ENCODE peak calls at places on chromosome 5, in four cellular contexts. R is kidney epithelial cell, K is heart left ventricle, L is Panc1. W is an unnamed sample.
A peak's percentile ranks its signal among the peaks of the same experiment; 100 is the strongest.

GRCh38 chr5:400282-401215 is 42.4 kb upstream of the EXOC3 start:
- DNase-seq in R (no peak), K (peak; percentile 60), L (no peak), W (peak; percentile 93)

GRCh38 chr5:118984602-118985001 is 3.7 kb downstream of the DTWD2 start:
- DNase-seq in R (no peak), K (no peak), L (no peak), W (peak; percentile 30)

GRCh38 chr5:65034782-65035181 is 266.1 kb downstream of the CWC27 start:
- DNase-seq in R (no peak), K (no peak), L (no peak), W (no peak)

GRCh38 chr5:43357797-43358196 is 44.6 kb upstream of the HMGCS1 start:
- DNase-seq in R (no peak), K (no peak), L (no peak), W (no peak)

GRCh38 chr5:116702776-116703175 is 128.2 kb upstream of the SEMA6A start:
- DNase-seq in R (no peak), K (no peak), L (no peak), W (no peak)

GRCh38 chr5:141960018-141960417 is 2.0 kb upstream of the PCDH12 start:
- DNase-seq in R (no peak), K (peak; percentile 65), L (no peak), W (no peak)

GRCh38 chr5:310941-311434 is 10.5 kb upstream of the AHRR start:
- DNase-seq in R (peak; percentile 55), K (no peak), L (no peak), W (no peak)

GRCh38 chr5:40790947-40791593 is 7.1 kb downstream of the PRKAA1 start:
- DNase-seq in R (no peak), K (no peak), L (no peak), W (no peak)

GRCh38 chr5:151523335-151523734 is 67.8 kb downstream of the FAT2 start:
- DNase-seq in R (no peak), K (no peak), L (peak; percentile 41), W (peak; percentile 24)

GRCh38 chr5:96093890-96094381 is 132.3 kb upstream of the ELL2 start:
- DNase-seq in R (peak; percentile 32), K (no peak), L (peak; percentile 90), W (no peak)

GRCh38 chr5:114223866-114224265 is 138.0 kb upstream of the KCNN2 start:
- DNase-seq in R (no peak), K (no peak), L (no peak), W (peak; percentile 14)
- TF ChIP-seq CTCF in R (peak; percentile 43), K (peak; percentile 39), L (no peak), W (peak; percentile 26)

DNA sequence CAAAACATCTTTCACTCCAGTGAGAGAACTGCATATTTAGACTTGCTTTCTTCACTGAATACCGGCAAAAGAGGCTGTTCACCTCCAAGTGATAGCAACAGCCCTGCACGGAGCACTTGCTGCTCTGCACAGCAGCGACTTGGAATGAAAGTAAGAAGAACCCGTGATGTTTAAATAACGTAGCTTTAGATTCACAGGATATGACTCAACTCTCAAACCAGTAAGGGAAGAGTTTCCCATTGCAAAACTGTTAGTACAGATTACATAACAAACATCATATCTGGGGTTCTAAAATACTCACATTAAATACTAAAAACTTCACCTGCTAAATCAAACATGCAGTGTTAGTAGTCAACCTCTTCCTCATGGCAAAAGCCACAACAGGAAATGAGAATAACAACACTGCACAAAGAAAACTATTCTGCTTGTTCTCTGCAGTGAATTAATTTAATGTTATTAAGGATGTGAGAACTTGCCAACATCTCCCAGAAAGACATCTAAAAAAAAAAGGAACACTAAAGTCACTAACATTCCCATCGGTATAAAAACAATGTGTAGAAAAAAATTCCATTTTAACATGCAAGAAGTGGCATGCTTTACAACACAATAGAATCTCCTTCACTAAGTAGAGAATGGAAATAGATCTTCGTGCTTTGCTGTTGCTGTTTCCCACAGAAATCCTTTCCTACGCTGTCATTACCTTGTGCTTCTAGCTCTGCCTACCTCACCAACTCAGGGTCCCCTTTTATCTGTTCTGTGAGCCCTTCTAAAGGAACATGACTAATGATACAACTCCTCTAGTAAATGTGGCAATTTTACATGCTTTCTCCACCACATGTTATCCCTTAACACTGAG is 203.2 kb downstream of the MCTP1 start:
- DNase-seq in R (peak; percentile 79), K (peak; percentile 72), L (peak; percentile 94), W (peak; percentile 26)
- H3K4me3 ChIP-seq in R (peak overlapping the region; percentile 66), K (peak overlapping the region; percentile 46), L (peak overlapping the region; percentile 63), W (peak overlapping the region; percentile 10)

DNA sequence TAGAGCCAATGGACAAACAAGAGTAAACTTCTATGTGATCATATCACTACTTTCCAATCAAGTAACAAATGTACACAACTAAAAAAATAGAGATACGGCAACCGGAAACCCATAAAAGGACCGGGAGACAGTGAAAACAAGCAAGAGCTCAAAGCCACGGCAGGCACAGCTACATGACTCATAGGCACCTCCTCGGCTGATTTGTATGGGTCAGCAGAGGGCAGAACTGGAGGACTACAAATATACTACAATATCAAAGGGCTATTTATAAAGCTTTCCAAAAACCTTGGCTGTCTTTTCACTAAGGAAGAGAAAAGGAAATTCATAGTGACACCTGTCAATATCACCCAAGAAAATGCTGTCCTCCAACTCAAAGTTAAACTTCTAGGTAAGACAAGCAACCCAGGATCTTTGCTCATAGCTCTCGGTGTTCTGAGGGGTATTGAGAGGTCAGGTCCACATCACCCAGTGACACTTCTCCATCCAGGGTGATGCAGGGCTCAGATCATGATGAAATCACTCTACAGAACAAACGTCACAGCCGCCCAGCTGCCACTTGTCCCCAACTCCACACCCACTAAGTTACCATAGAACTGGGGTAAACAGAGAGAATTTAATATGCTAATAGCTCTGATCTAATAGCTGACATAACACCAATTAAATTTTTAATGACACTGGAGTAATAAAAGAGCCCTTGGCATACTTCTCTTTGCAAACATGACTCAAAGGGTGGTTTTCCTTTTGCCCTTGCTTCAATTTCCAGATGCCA is 41.3 kb downstream of the PFDN1 start:
- DNase-seq in R (peak; percentile 77), K (no peak), L (peak; percentile 64), W (peak; percentile 62)
- TF ChIP-seq CTCF in R (peak; percentile 22), K (no peak), L (peak; percentile 14), W (no peak)

GRCh38 chr5:9411142-9411541 is 134.7 kb downstream of the SEMA5A start:
- DNase-seq in R (no peak), K (no peak), L (no peak), W (no peak)
- H3K4me3 ChIP-seq in R (no peak overlapping the region), K (no peak overlapping the region), L (no peak overlapping the region), W (no peak overlapping the region)

GRCh38 chr5:74640450-74641013 is at the start of gene ENC1:
- DNase-seq in R (no peak), K (peak; percentile 96), L (peak; percentile 43), W (peak; percentile 75)

GRCh38 chr5:74641014-74641777 is 668 bp upstream of the ENC1 start:
- DNase-seq in R (no peak), K (peak; percentile 90), L (peak; percentile 61), W (peak; percentile 49)

GRCh38 chr5:74643160-74643562 is 2.6 kb upstream of the ENC1 start:
- DNase-seq in R (peak; percentile 92), K (no peak), L (peak; percentile 52), W (peak; percentile 70)

GRCh38 chr5:74642543-74642863 is 2.0 kb upstream of the ENC1 start:
- DNase-seq in R (no peak), K (no peak), L (no peak), W (no peak)

GRCh38 chr5:74641778-74642542 is 1.4 kb upstream of the ENC1 start:
- DNase-seq in R (no peak), K (no peak), L (peak; percentile 81), W (peak; percentile 60)
- TF ChIP-seq CTCF in R (peak; percentile 61), K (peak; percentile 32), L (peak; percentile 84), W (peak; percentile 47)

DNA sequence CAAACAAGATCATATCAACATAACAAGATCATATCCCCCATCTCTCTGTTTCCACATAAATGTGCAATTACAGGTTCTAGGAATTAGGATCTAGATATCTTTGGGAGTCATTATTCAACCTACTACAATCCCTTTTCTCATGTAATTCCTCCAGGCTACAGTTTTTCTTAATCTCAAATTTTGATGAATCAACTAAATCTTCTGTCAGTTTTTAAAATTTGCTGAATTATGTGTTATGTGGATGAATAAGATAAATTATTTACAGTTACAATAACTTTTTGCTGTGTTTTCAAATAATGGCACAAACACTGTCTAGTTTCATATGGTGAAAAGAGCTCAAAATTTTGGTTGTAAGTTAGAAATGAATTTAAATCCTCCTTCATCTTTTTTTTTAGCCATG is 405.8 kb downstream of the FAM170A start:
- DNase-seq in R (no peak), K (no peak), L (no peak), W (no peak)
- H3K4me3 ChIP-seq in R (no peak overlapping the region), K (no peak overlapping the region), L (no peak overlapping the region), W (no peak overlapping the region)

GRCh38 chr5:126780165-126780827 is 3.4 kb downstream of the LMNB1 start:
- DNase-seq in R (no peak), K (no peak), L (no peak), W (peak; percentile 48)

GRCh38 chr5:126776499-126777256 is at the start of gene LMNB1:
- DNase-seq in R (peak; percentile 67), K (peak; percentile 98), L (peak; percentile 76), W (peak; percentile 84)

GRCh38 chr5:126777974-126778674 is 1.2 kb downstream of the LMNB1 start:
- DNase-seq in R (peak; percentile 80), K (peak; percentile 94), L (peak; percentile 83), W (peak; percentile 83)

GRCh38 chr5:126778675-126779403 is 1.9 kb downstream of the LMNB1 start:
- DNase-seq in R (no peak), K (no peak), L (no peak), W (no peak)

DNA sequence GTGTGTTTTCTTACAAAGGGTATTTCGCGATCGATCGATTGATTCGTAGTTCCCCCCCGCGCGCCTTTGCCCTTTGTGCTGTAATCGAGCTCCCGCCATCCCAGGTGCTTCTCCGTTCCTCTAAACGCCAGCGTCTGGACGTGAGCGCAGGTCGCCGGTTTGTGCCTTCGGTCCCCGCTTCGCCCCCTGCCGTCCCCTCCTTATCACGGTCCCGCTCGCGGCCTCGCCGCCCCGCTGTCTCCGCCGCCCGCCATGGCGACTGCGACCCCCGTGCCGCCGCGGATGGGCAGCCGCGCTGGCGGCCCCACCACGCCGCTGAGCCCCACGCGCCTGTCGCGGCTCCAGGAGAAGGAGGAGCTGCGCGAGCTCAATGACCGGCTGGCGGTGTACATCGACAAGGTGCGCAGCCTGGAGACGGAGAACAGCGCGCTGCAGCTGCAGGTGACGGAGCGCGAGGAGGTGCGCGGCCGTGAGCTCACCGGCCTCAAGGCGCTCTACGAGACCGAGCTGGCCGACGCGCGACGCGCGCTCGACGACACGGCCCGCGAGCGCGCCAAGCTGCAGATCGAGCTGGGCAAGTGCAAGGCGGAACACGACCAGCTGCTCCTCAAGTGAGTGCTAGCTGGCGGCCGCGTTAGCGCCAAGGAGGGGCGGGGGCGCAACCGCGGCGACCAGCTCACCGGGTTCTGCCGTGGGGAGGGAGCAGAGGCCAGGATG is 479 bp downstream of the LMNB1 start:
- DNase-seq in R (no peak), K (peak; percentile 80), L (no peak), W (no peak)
- TF ChIP-seq CTCF in R (peak; percentile 10), K (no peak), L (no peak), W (no peak)